ENCODE peak calls at places on chromosomes 11 and 22, in ten cellular contexts. C, K, F, A, U, L, Z, Y, E and H are unnamed samples.

GRCh38 chr11:72378704-72379383 is 55.5 kb downstream of the CLPB start:
- DNase-seq in C (peak; percentile 34), K (no peak), F (no peak), A (peak; percentile 63), U (no peak), L (no peak), Z (no peak), Y (no peak), E (no peak), H (no peak)

GRCh38 chr11:76918941-76919386 is 58.2 kb downstream of the ACER3 start:
- DNase-seq in C (no peak), K (no peak), F (peak; percentile 59), A (peak; percentile 86), U (peak; percentile 68), L (peak; percentile 98), Z (peak; percentile 62), Y (peak; percentile 22), E (peak; percentile 77), H (peak; percentile 65)

GRCh38 chr11:111047376-111047775 is 198.1 kb upstream of the POU2AF2 start:
- DNase-seq in C (no peak), K (no peak), F (no peak), A (no peak), U (peak; percentile 19), L (no peak), Z (peak; percentile 21), Y (no peak), E (no peak), H (peak; percentile 1)

GRCh38 chr11:46672381-46672839 is 28.0 kb downstream of the ARHGAP1 start:
- DNase-seq in C (no peak), K (no peak), F (no peak), A (no peak), U (no peak), L (no peak), Z (no peak), Y (no peak), E (peak; percentile 21), H (peak; percentile 86)

GRCh38 chr11:108871152-108871551 is 206.3 kb downstream of the DDX10 start:
- DNase-seq in C (no peak), K (no peak), F (peak; percentile 64), A (peak; percentile 28), U (peak; percentile 4), L (peak; percentile 82), Z (peak; percentile 72), Y (no peak), E (peak; percentile 35), H (peak; percentile 12)

GRCh38 chr11:94516725-94517124 is 4.5 kb downstream of the C11orf97 start:
- DNase-seq in C (no peak), K (no peak), F (no peak), A (no peak), U (no peak), L (no peak), Z (no peak), Y (no peak), E (no peak), H (no peak)

GRCh38 chr22:43398246-43398645 is 13.6 kb upstream of the MPPED1 start:
- DNase-seq in C (no peak), K (no peak), F (no peak), A (no peak), U (no peak), L (no peak), Z (no peak), Y (no peak), E (no peak), H (no peak)

GRCh38 chr11:102780491-102780918 is at the start of gene MMP10:
- DNase-seq in C (no peak), K (no peak), F (peak; percentile 60), A (no peak), U (peak; percentile 62), L (peak; percentile 8), Z (peak; percentile 66), Y (peak; percentile 35), E (peak; percentile 50), H (peak; percentile 10)

GRCh38 chr11:3044004-3044403 is 13.2 kb downstream of the CARS1 start:
- DNase-seq in C (no peak), K (no peak), F (no peak), A (no peak), U (no peak), L (no peak), Z (peak; percentile 34), Y (no peak), E (no peak), H (no peak)

GRCh38 chr11:117584056-117584830 is 212.8 kb downstream of the DSCAML1 start:
- DNase-seq in C (no peak), K (no peak), F (no peak), A (no peak), U (no peak), L (no peak), Z (no peak), Y (no peak), E (no peak), H (no peak)

GRCh38 chr11:19938051-19938856 is 222.0 kb downstream of the DBX1 start:
- DNase-seq in C (no peak), K (no peak), F (peak; percentile 74), A (peak; percentile 43), U (peak; percentile 44), L (peak; percentile 79), Z (peak; percentile 60), Y (no peak), E (peak; percentile 8), H (peak; percentile 17)

GRCh38 chr11:1163321-1163910 is 5.7 kb downstream of the MUC5AC start:
- DNase-seq in C (no peak), K (no peak), F (no peak), A (no peak), U (no peak), L (no peak), Z (no peak), Y (no peak), E (no peak), H (no peak)

GRCh38 chr11:101444164-101444563 is 139.6 kb downstream of the TRPC6 start:
- DNase-seq in C (no peak), K (no peak), F (no peak), A (no peak), U (no peak), L (peak; percentile 19), Z (peak; percentile 51), Y (no peak), E (no peak), H (peak; percentile 17)

GRCh38 chr22:31615940-31616314 is 46.1 kb downstream of the PISD start:
- DNase-seq in C (no peak), K (no peak), F (no peak), A (no peak), U (no peak), L (no peak), Z (no peak), Y (no peak), E (no peak), H (peak; percentile 70)

GRCh38 chr22:37932821-37933578 is 20.4 kb downstream of the C22orf23 start:
- DNase-seq in C (no peak), K (no peak), F (no peak), A (peak; percentile 26), U (no peak), L (no peak), Z (no peak), Y (no peak), E (no peak), H (no peak)

GRCh38 chr22:36829370-36830002 is 12.7 kb upstream of the PVALB start:
- DNase-seq in C (no peak), K (no peak), F (no peak), A (no peak), U (no peak), L (no peak), Z (no peak), Y (no peak), E (no peak), H (no peak)

GRCh38 chr11:60252709-60253108 is 9.8 kb upstream of the MS4A4E start:
- DNase-seq in C (no peak), K (no peak), F (no peak), A (no peak), U (no peak), L (no peak), Z (no peak), Y (no peak), E (no peak), H (peak; percentile 51)

GRCh38 chr11:45096636-45097035 is 49.8 kb upstream of the PRDM11 start:
- DNase-seq in C (no peak), K (no peak), F (no peak), A (peak; percentile 87), U (no peak), L (no peak), Z (no peak), Y (no peak), E (no peak), H (no peak)

GRCh38 chr11:75563501-75563977 is 1.5 kb downstream of the SERPINH1 start:
- DNase-seq in C (no peak), K (no peak), F (no peak), A (no peak), U (no peak), L (no peak), Z (no peak), Y (no peak), E (no peak), H (no peak)

GRCh38 chr11:95500466-95500865 is 269.5 kb upstream of the SESN3 start:
- DNase-seq in C (no peak), K (no peak), F (no peak), A (no peak), U (no peak), L (no peak), Z (no peak), Y (no peak), E (no peak), H (no peak)

GRCh38 chr11:78050964-78051831 is 12.5 kb upstream of the THRSP start:
- DNase-seq in C (no peak), K (no peak), F (peak; percentile 63), A (no peak), U (peak; percentile 33), L (peak; percentile 100), Z (peak; percentile 64), Y (no peak), E (no peak), H (no peak)

GRCh38 chr22:46584081-46584903 is 35.9 kb upstream of the GRAMD4 start:
- DNase-seq in C (no peak), K (no peak), F (no peak), A (no peak), U (no peak), L (no peak), Z (no peak), Y (no peak), E (no peak), H (no peak)

GRCh38 chr22:22698263-22698750 is 53.9 kb downstream of the GGTLC2 start:
- DNase-seq in C (no peak), K (no peak), F (no peak), A (no peak), U (no peak), L (no peak), Z (no peak), Y (no peak), E (no peak), H (peak; percentile 45)

GRCh38 chr11:120184371-120184945 is 26.4 kb upstream of the OAF start:
- DNase-seq in C (peak; percentile 55), K (no peak), F (no peak), A (no peak), U (no peak), L (no peak), Z (no peak), Y (no peak), E (no peak), H (no peak)

GRCh38 chr11:102453921-102454320 is 1.4 kb upstream of the TMEM123 start:
- DNase-seq in C (no peak), K (no peak), F (no peak), A (no peak), U (no peak), L (no peak), Z (no peak), Y (no peak), E (no peak), H (no peak)

GRCh38 chr22:38859581-38860290 is 12.3 kb downstream of the CBX6 start:
- DNase-seq in C (no peak), K (no peak), F (no peak), A (no peak), U (no peak), L (no peak), Z (no peak), Y (no peak), E (no peak), H (no peak)

GRCh38 chr22:29202231-29203192 is 3.2 kb upstream of the EMID1 start:
- DNase-seq in C (peak; percentile 30), K (no peak), F (peak; percentile 55), A (no peak), U (peak; percentile 33), L (peak; percentile 73), Z (no peak), Y (no peak), E (peak; percentile 94), H (peak; percentile 92)